ENCODE peak calls at places on chromosomes 2 and 18, in eight cellular contexts. N, H, S, P, T, X, L and D are unnamed samples. For H3K36me3, the result is how much of the 10 kb centered on the place peaks cover.

GRCh38 chr2:216694201-216694825 is 1.0 kb downstream of the IGFBP5 start:
- DNase-seq in N (peak), H (peak), S (peak), P (no peak), T (no peak), X (peak), L (peak), D (no peak)

GRCh38 chr18:2572144-2572682 is 856 bp downstream of the NDC80 start:
- DNase-seq in N (no peak), H (no peak), S (no peak), P (no peak), T (no peak), X (no peak), L (no peak), D (no peak)

GRCh38 chr18:73431620-73432019 is 563.8 kb upstream of the NETO1 start:
- DNase-seq in N (no peak), H (no peak), S (no peak), P (no peak), T (no peak), X (no peak), L (no peak), D (no peak)

GRCh38 chr18:54052732-54053131 is 171.7 kb downstream of the MBD2 start:
- DNase-seq in N (no peak), H (no peak), S (no peak), P (no peak), T (no peak), X (no peak), L (no peak), D (no peak)

GRCh38 chr2:2033691-2034090 is 289.4 kb upstream of the PXDN start:
- DNase-seq in N (no peak), H (no peak), S (no peak), P (no peak), T (no peak), X (no peak), L (no peak), D (no peak)

GRCh38 chr2:205763708-205764501 is 81.6 kb downstream of the NRP2 start:
- DNase-seq in N (no peak), H (peak), S (peak), P (no peak), T (no peak), X (peak), L (no peak), D (peak)

GRCh38 chr2:157898591-157898996 is 22.5 kb upstream of the ACVR1 start:
- DNase-seq in N (peak), H (no peak), S (peak), P (no peak), T (no peak), X (peak), L (no peak), D (no peak)

GRCh38 chr2:192030289-192030688 is 164.4 kb downstream of the TMEFF2 start:
- DNase-seq in N (no peak), H (no peak), S (no peak), P (no peak), T (no peak), X (no peak), L (no peak), D (no peak)

GRCh38 chr18:13136056-13136688 is 82.4 kb upstream of the LDLRAD4 start:
- DNase-seq in N (no peak), H (peak), S (no peak), P (no peak), T (peak), X (no peak), L (no peak), D (no peak)

GRCh38 chr2:168814939-168815907 is 12.8 kb downstream of the NOSTRIN start:
- DNase-seq in N (no peak), H (no peak), S (no peak), P (no peak), T (no peak), X (no peak), L (no peak), D (no peak)

GRCh38 chr2:163171786-163172549 is 333.4 kb upstream of the KCNH7 start:
- DNase-seq in N (no peak), H (no peak), S (no peak), P (no peak), T (no peak), X (no peak), L (no peak), D (no peak)

GRCh38 chr18:24850532-24850931 is 390.1 kb downstream of the HRH4 start:
- DNase-seq in N (no peak), H (no peak), S (no peak), P (no peak), T (no peak), X (no peak), L (no peak), D (no peak)

GRCh38 chr2:12219761-12220160 is 473.3 kb downstream of the LPIN1 start:
- DNase-seq in N (no peak), H (no peak), S (no peak), P (no peak), T (no peak), X (no peak), L (no peak), D (no peak)

GRCh38 chr18:79934311-79935097 is 16.9 kb downstream of the SLC66A2 start:
- DNase-seq in N (peak), H (peak), S (no peak), P (peak), T (peak), X (peak), L (no peak), D (peak)

GRCh38 chr2:172555522-172556283 is at the start of gene PDK1:
- DNase-seq in N (peak), H (peak), S (peak), P (peak), T (peak), X (peak), L (peak), D (peak)

GRCh38 chr2:84187258-84187657 is 271.8 kb downstream of the SUCLG1 start:
- DNase-seq in N (no peak), H (no peak), S (no peak), P (no peak), T (no peak), X (no peak), L (no peak), D (no peak)

GRCh38 chr2:124983595-124983994 is 958.5 kb downstream of the CNTNAP5 start:
- DNase-seq in N (no peak), H (no peak), S (no peak), P (no peak), T (no peak), X (no peak), L (no peak), D (no peak)

GRCh38 chr2:130791617-130791939 is 36.2 kb downstream of the AMER3 start:
- DNase-seq in N (peak), H (no peak), S (peak), P (no peak), T (peak), X (no peak), L (no peak), D (no peak)

GRCh38 chr2:16252251-16252650 is 311.9 kb downstream of the MYCN start:
- DNase-seq in N (peak), H (no peak), S (no peak), P (no peak), T (no peak), X (no peak), L (no peak), D (no peak)

GRCh38 chr18:24300703-24301102 is 96.9 kb downstream of the OSBPL1A start:
- DNase-seq in N (no peak), H (no peak), S (no peak), P (no peak), T (no peak), X (no peak), L (no peak), D (no peak)

GRCh38 chr2:20609349-20609994 is 41.4 kb downstream of the HS1BP3 start:
- DNase-seq in N (peak), H (peak), S (no peak), P (peak), T (no peak), X (peak), L (no peak), D (peak)
- TF ChIP-seq POLR2AphosphoS5 in N (no peak), H (peak), S (peak), P (no peak), T (no peak), X (peak), L (peak), D (no peak)

DNA sequence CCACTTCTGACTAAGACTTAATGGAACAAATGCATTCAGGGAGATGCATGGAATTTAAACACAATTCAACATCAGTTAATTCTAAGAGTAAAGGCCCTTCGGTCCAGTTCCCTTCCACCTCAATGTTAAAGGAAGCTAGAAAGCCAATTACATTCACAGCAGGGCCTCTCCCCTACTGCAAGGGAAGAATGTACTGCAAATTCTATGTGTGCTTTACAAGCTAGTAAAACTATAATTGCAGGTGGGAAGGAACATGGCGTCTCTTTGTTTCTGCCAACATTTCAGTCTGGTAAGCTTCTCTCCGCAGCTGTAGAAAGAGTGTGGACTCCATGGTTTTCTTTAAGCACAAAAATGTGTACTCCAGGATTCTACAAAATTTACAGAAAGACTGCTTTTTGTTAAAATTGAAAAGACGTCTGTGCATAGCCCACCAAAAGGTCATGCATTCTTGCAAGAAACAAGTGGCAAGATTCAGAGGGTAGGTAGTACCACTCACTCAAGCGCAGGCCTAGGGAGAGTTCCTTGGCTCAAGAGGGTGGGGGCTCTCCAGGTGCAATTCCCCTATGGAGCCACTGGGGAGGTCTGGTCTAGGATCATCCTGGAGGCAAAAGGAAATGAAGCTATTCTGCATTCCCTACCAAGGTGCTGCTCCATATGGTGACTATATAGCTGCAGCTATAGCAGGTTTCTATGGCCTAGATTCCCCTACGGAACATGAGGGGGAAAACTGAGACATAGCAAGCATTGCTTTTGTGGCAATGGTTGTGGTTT is 127.0 kb upstream of the FZD5 start:
- DNase-seq in N (no peak), H (peak), S (no peak), P (peak), T (no peak), X (no peak), L (peak), D (no peak)
- H3K36me3 ChIP-seq in N (under half), H (under half), S (under half), P (under half), T (under half), X (under half), L (under half), D (under half)

GRCh38 chr2:7867858-7868257 is 814.0 kb upstream of the ID2 start:
- DNase-seq in N (no peak), H (no peak), S (no peak), P (no peak), T (no peak), X (no peak), L (no peak), D (no peak)
- H3K27ac ChIP-seq in N (peak), H (no peak), S (no peak), P (no peak), T (no peak), X (no peak), L (no peak), D (no peak)

DNA sequence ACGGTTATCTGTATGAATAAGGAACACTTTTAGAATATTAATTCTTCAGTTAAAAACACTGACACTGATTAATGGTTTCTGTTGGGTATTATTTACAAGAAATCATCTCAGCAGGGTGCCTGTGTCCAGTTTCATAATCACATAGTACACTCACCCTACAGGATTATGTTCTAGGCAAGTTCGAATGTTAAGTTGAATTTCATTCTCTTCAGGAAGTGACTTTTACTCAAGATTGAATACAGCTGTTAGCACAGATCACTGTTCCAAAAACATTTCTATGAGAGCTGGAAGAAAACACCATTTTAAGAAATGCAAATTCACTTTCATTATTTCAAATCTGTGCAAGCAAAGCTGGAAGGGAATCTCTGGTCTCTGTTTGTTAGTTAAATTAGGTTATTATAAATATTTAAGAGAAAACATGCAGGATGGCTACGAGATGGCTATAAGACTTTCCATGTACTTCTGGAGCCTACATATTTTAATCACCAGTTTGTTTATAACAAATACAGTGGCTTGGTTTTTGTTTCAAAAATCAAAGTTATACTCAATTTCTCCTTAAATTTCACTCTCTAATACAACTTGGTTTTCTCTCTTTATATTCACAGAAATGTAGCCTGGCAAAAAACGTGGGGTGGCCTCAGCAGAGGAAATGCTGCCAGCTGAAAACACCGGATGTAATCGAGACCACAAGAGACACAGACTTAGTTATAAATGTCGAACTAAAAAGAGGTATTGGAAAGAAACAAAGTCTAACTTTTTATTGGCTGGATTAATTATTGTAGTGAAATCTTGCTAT is 65.8 kb downstream of the RBMS1 start:
- DNase-seq in N (peak), H (peak), S (no peak), P (no peak), T (peak), X (no peak), L (no peak), D (no peak)
- TF ChIP-seq POLR2AphosphoS5 in N (no peak), H (peak), S (no peak), P (no peak), T (no peak), X (peak), L (no peak), D (no peak)

GRCh38 chr2:69166465-69166811 is 153.5 kb downstream of the ANTXR1 start:
- DNase-seq in N (no peak), H (no peak), S (no peak), P (no peak), T (no peak), X (no peak), L (no peak), D (no peak)

GRCh38 chr2:69163109-69163508 is 150.1 kb downstream of the ANTXR1 start:
- DNase-seq in N (peak), H (no peak), S (no peak), P (no peak), T (no peak), X (no peak), L (no peak), D (no peak)

GRCh38 chr2:69163556-69163955 is 150.6 kb downstream of the ANTXR1 start:
- DNase-seq in N (no peak), H (no peak), S (no peak), P (no peak), T (no peak), X (no peak), L (no peak), D (no peak)

GRCh38 chr2:69165079-69165478 is 152.1 kb downstream of the ANTXR1 start:
- DNase-seq in N (no peak), H (no peak), S (no peak), P (no peak), T (no peak), X (no peak), L (no peak), D (no peak)

DNA sequence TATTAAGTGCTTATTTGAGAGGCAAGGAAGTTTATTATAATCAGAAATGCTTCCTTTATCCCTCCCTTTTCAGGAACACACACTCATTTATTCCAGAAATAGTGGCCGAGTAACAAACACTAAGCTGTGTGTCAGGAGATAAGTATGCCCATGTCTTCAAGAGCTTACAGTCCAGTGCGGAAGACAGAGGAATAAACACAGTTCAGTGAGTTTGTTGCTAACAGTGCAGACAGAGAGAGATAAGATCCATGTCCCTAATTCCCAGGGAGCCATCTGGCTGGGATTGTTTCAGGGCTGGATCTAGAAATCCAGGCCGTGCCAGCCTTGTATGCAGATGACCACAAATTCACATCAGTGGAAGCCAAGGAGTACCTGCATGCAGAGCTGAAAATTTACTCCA is 151.4 kb downstream of the ANTXR1 start:
- DNase-seq in N (no peak), H (no peak), S (no peak), P (no peak), T (no peak), X (no peak), L (no peak), D (no peak)
- H3K36me3 ChIP-seq in N (under half), H (under half), S (under half), P (under half), T (under half), X (under half), L (under half), D (under half)

GRCh38 chr2:137968477-137969417 is 4.5 kb downstream of the HNMT start:
- DNase-seq in N (no peak), H (no peak), S (no peak), P (peak), T (no peak), X (no peak), L (no peak), D (no peak)
- H3K27ac ChIP-seq in N (peak), H (peak), S (no peak), P (peak), T (peak), X (peak), L (no peak), D (peak)

GRCh38 chr2:156340818-156341481 is 8.4 kb upstream of the NR4A2 start:
- DNase-seq in N (no peak), H (peak), S (no peak), P (no peak), T (peak), X (no peak), L (no peak), D (no peak)

GRCh38 chr2:156340377-156340776 is 7.9 kb upstream of the NR4A2 start:
- DNase-seq in N (no peak), H (no peak), S (no peak), P (no peak), T (no peak), X (no peak), L (no peak), D (no peak)

GRCh38 chr2:156343096-156343939 is 10.8 kb upstream of the NR4A2 start:
- DNase-seq in N (no peak), H (no peak), S (no peak), P (no peak), T (no peak), X (no peak), L (no peak), D (no peak)

GRCh38 chr2:156342252-156343095 is 10.0 kb upstream of the NR4A2 start:
- DNase-seq in N (peak), H (peak), S (peak), P (peak), T (peak), X (peak), L (peak), D (peak)

GRCh38 chr2:156341482-156342251 is 9.1 kb upstream of the NR4A2 start:
- DNase-seq in N (peak), H (peak), S (peak), P (peak), T (peak), X (peak), L (peak), D (peak)
- TF ChIP-seq POLR2AphosphoS5 in N (peak), H (peak), S (peak), P (no peak), T (peak), X (peak), L (peak), D (peak)

GRCh38 chr2:238449241-238449640 is 22.5 kb downstream of the ASB1 start:
- DNase-seq in N (no peak), H (no peak), S (no peak), P (no peak), T (no peak), X (peak), L (no peak), D (no peak)
- H3K36me3 ChIP-seq in N (half or more), H (under half), S (half or more), P (under half), T (half or more), X (under half), L (under half), D (half or more)